ENCODE peak calls at places on chromosomes 11 and 22, in ten cellular contexts. One of them, this sample, is unnamed.

GRCh38 chr11:66280428-66280827 is 2.5 kb downstream of the CNIH2 start:
- DNase-seq in dorsolateral prefrontal cortex: no peak
- DNase-seq in K562: no peak
- DNase-seq in tibial artery: no peak
- DNase-seq in heart left ventricle: no peak
- DNase-seq in breast epithelium: no peak
- DNase-seq in neural progenitor cell: peak; percentile 35
- DNase-seq in PC-3: peak; percentile 28
- DNase-seq in H9: no peak
- DNase-seq in fibroblast of lung: no peak
- DNase-seq in this sample: peak; percentile 69

GRCh38 chr11:76621866-76622265 is 48.7 kb downstream of the LRRC32 start:
- DNase-seq in dorsolateral prefrontal cortex: no peak
- DNase-seq in K562: no peak
- DNase-seq in tibial artery: no peak
- DNase-seq in heart left ventricle: no peak
- DNase-seq in breast epithelium: no peak
- DNase-seq in neural progenitor cell: no peak
- DNase-seq in PC-3: no peak
- DNase-seq in H9: no peak
- DNase-seq in fibroblast of lung: peak; percentile 64
- DNase-seq in this sample: no peak

GRCh38 chr22:44999687-45000086 is 10.1 kb downstream of the PHF21B start:
- DNase-seq in dorsolateral prefrontal cortex: no peak
- DNase-seq in K562: no peak
- DNase-seq in tibial artery: no peak
- DNase-seq in heart left ventricle: no peak
- DNase-seq in breast epithelium: no peak
- DNase-seq in neural progenitor cell: no peak
- DNase-seq in PC-3: no peak
- DNase-seq in H9: no peak
- DNase-seq in fibroblast of lung: no peak
- DNase-seq in this sample: no peak

GRCh38 chr11:80873309-80873999 is 1432.6 kb upstream of the TENM4 start:
- DNase-seq in dorsolateral prefrontal cortex: no peak
- DNase-seq in K562: no peak
- DNase-seq in tibial artery: no peak
- DNase-seq in heart left ventricle: no peak
- DNase-seq in breast epithelium: no peak
- DNase-seq in neural progenitor cell: no peak
- DNase-seq in PC-3: peak; percentile 69
- DNase-seq in H9: no peak
- DNase-seq in fibroblast of lung: peak; percentile 51
- DNase-seq in this sample: no peak

GRCh38 chr11:5690736-5691135 is 1.1 kb downstream of the TRIM22 start:
- DNase-seq in dorsolateral prefrontal cortex: no peak
- DNase-seq in K562: no peak
- DNase-seq in tibial artery: no peak
- DNase-seq in heart left ventricle: peak; percentile 17
- DNase-seq in breast epithelium: no peak
- DNase-seq in neural progenitor cell: no peak
- DNase-seq in PC-3: no peak
- DNase-seq in H9: no peak
- DNase-seq in fibroblast of lung: peak; percentile 41
- DNase-seq in this sample: no peak

GRCh38 chr11:113796663-113797259 is 17.2 kb downstream of the CLDN25 start:
- DNase-seq in dorsolateral prefrontal cortex: no peak
- DNase-seq in K562: peak; percentile 57
- DNase-seq in tibial artery: no peak
- DNase-seq in heart left ventricle: no peak
- DNase-seq in breast epithelium: no peak
- DNase-seq in neural progenitor cell: peak; percentile 71
- DNase-seq in PC-3: peak; percentile 74
- DNase-seq in H9: no peak
- DNase-seq in fibroblast of lung: peak; percentile 29
- DNase-seq in this sample: no peak

GRCh38 chr11:17734418-17734911 is at the start of gene KCNC1:
- DNase-seq in dorsolateral prefrontal cortex: peak; percentile 45
- DNase-seq in K562: peak; percentile 46
- DNase-seq in tibial artery: no peak
- DNase-seq in heart left ventricle: no peak
- DNase-seq in breast epithelium: peak; percentile 50
- DNase-seq in neural progenitor cell: peak; percentile 90
- DNase-seq in PC-3: no peak
- DNase-seq in H9: peak; percentile 56
- DNase-seq in fibroblast of lung: peak; percentile 53
- DNase-seq in this sample: peak; percentile 76

GRCh38 chr22:44550666-44551491 is 52.8 kb upstream of the RTL6 start:
- DNase-seq in dorsolateral prefrontal cortex: no peak
- DNase-seq in K562: no peak
- DNase-seq in tibial artery: no peak
- DNase-seq in heart left ventricle: no peak
- DNase-seq in breast epithelium: no peak
- DNase-seq in neural progenitor cell: no peak
- DNase-seq in PC-3: peak; percentile 76
- DNase-seq in H9: no peak
- DNase-seq in fibroblast of lung: peak; percentile 91
- DNase-seq in this sample: peak; percentile 57

GRCh38 chr11:120306519-120307242 is 18.4 kb upstream of the TLCD5 start:
- DNase-seq in dorsolateral prefrontal cortex: no peak
- DNase-seq in K562: peak; percentile 76
- DNase-seq in tibial artery: no peak
- DNase-seq in heart left ventricle: no peak
- DNase-seq in breast epithelium: no peak
- DNase-seq in neural progenitor cell: peak; percentile 34
- DNase-seq in PC-3: peak; percentile 98
- DNase-seq in H9: peak; percentile 89
- DNase-seq in fibroblast of lung: peak; percentile 93
- DNase-seq in this sample: no peak

GRCh38 chr11:120125005-120125404 is 12.9 kb downstream of the TRIM29 start:
- DNase-seq in dorsolateral prefrontal cortex: no peak
- DNase-seq in K562: peak; percentile 35
- DNase-seq in tibial artery: peak; percentile 67
- DNase-seq in heart left ventricle: no peak
- DNase-seq in breast epithelium: peak; percentile 68
- DNase-seq in neural progenitor cell: no peak
- DNase-seq in PC-3: peak; percentile 90
- DNase-seq in H9: no peak
- DNase-seq in fibroblast of lung: peak; percentile 29
- DNase-seq in this sample: no peak

GRCh38 chr11:119486691-119487259 is 63.8 kb upstream of the THY1 start:
- DNase-seq in dorsolateral prefrontal cortex: no peak
- DNase-seq in K562: no peak
- DNase-seq in tibial artery: peak; percentile 8
- DNase-seq in heart left ventricle: no peak
- DNase-seq in breast epithelium: peak; percentile 9
- DNase-seq in neural progenitor cell: no peak
- DNase-seq in PC-3: no peak
- DNase-seq in H9: peak; percentile 13
- DNase-seq in fibroblast of lung: no peak
- DNase-seq in this sample: peak; percentile 30

GRCh38 chr11:33936745-33937612 is 45.1 kb upstream of the LMO2 start:
- DNase-seq in dorsolateral prefrontal cortex: no peak
- DNase-seq in K562: peak; percentile 67
- DNase-seq in tibial artery: peak; percentile 82
- DNase-seq in heart left ventricle: peak; percentile 73
- DNase-seq in breast epithelium: no peak
- DNase-seq in neural progenitor cell: no peak
- DNase-seq in PC-3: no peak
- DNase-seq in H9: no peak
- DNase-seq in fibroblast of lung: peak; percentile 89
- DNase-seq in this sample: no peak

GRCh38 chr22:20439928-20440575 is 2.4 kb upstream of the SCARF2 start:
- DNase-seq in dorsolateral prefrontal cortex: peak; percentile 28
- DNase-seq in K562: no peak
- DNase-seq in tibial artery: no peak
- DNase-seq in heart left ventricle: no peak
- DNase-seq in breast epithelium: no peak
- DNase-seq in neural progenitor cell: no peak
- DNase-seq in PC-3: no peak
- DNase-seq in H9: no peak
- DNase-seq in fibroblast of lung: no peak
- DNase-seq in this sample: peak; percentile 11

GRCh38 chr11:113242767-113243397 is 71.5 kb upstream of the TTC12 start:
- DNase-seq in dorsolateral prefrontal cortex: no peak
- DNase-seq in K562: no peak
- DNase-seq in tibial artery: no peak
- DNase-seq in heart left ventricle: no peak
- DNase-seq in breast epithelium: no peak
- DNase-seq in neural progenitor cell: peak; percentile 44
- DNase-seq in PC-3: no peak
- DNase-seq in H9: peak; percentile 36
- DNase-seq in fibroblast of lung: peak; percentile 70
- DNase-seq in this sample: no peak

GRCh38 chr11:61556621-61557020 is 24.3 kb downstream of the SYT7 start:
- DNase-seq in dorsolateral prefrontal cortex: no peak
- DNase-seq in K562: no peak
- DNase-seq in tibial artery: no peak
- DNase-seq in heart left ventricle: no peak
- DNase-seq in breast epithelium: no peak
- DNase-seq in neural progenitor cell: no peak
- DNase-seq in PC-3: no peak
- DNase-seq in H9: no peak
- DNase-seq in fibroblast of lung: no peak
- DNase-seq in this sample: no peak

GRCh38 chr11:61553373-61554171 is 27.3 kb downstream of the SYT7 start:
- DNase-seq in dorsolateral prefrontal cortex: no peak
- DNase-seq in K562: no peak
- DNase-seq in tibial artery: no peak
- DNase-seq in heart left ventricle: no peak
- DNase-seq in breast epithelium: no peak
- DNase-seq in neural progenitor cell: no peak
- DNase-seq in PC-3: no peak
- DNase-seq in H9: no peak
- DNase-seq in fibroblast of lung: no peak
- DNase-seq in this sample: no peak

GRCh38 chr11:61555978-61556377 is 24.9 kb downstream of the SYT7 start:
- DNase-seq in dorsolateral prefrontal cortex: no peak
- DNase-seq in K562: no peak
- DNase-seq in tibial artery: no peak
- DNase-seq in heart left ventricle: no peak
- DNase-seq in breast epithelium: no peak
- DNase-seq in neural progenitor cell: no peak
- DNase-seq in PC-3: no peak
- DNase-seq in H9: no peak
- DNase-seq in fibroblast of lung: no peak
- DNase-seq in this sample: no peak

GRCh38 chr11:61554172-61554988 is 26.5 kb downstream of the SYT7 start:
- DNase-seq in dorsolateral prefrontal cortex: no peak
- DNase-seq in K562: peak; percentile 44
- DNase-seq in tibial artery: no peak
- DNase-seq in heart left ventricle: no peak
- DNase-seq in breast epithelium: no peak
- DNase-seq in neural progenitor cell: no peak
- DNase-seq in PC-3: no peak
- DNase-seq in H9: no peak
- DNase-seq in fibroblast of lung: no peak
- DNase-seq in this sample: no peak

GRCh38 chr11:61555051-61555969 is 25.6 kb downstream of the SYT7 start:
- DNase-seq in dorsolateral prefrontal cortex: no peak
- DNase-seq in K562: peak; percentile 80
- DNase-seq in tibial artery: no peak
- DNase-seq in heart left ventricle: no peak
- DNase-seq in breast epithelium: no peak
- DNase-seq in neural progenitor cell: peak; percentile 88
- DNase-seq in PC-3: peak; percentile 44
- DNase-seq in H9: peak; percentile 59
- DNase-seq in fibroblast of lung: no peak
- DNase-seq in this sample: no peak
- TF ChIP-seq CTCF in dorsolateral prefrontal cortex: no peak
- TF ChIP-seq CTCF in K562: peak; percentile 26
- TF ChIP-seq CTCF in tibial artery: no peak
- TF ChIP-seq CTCF in heart left ventricle: no peak
- TF ChIP-seq CTCF in breast epithelium: no peak
- TF ChIP-seq CTCF in neural progenitor cell: peak; percentile 65
- TF ChIP-seq CTCF in PC-3: peak; percentile 32
- TF ChIP-seq CTCF in H9: peak; percentile 69
- TF ChIP-seq CTCF in fibroblast of lung: peak; percentile 23
- TF ChIP-seq CTCF in this sample: no peak

DNA sequence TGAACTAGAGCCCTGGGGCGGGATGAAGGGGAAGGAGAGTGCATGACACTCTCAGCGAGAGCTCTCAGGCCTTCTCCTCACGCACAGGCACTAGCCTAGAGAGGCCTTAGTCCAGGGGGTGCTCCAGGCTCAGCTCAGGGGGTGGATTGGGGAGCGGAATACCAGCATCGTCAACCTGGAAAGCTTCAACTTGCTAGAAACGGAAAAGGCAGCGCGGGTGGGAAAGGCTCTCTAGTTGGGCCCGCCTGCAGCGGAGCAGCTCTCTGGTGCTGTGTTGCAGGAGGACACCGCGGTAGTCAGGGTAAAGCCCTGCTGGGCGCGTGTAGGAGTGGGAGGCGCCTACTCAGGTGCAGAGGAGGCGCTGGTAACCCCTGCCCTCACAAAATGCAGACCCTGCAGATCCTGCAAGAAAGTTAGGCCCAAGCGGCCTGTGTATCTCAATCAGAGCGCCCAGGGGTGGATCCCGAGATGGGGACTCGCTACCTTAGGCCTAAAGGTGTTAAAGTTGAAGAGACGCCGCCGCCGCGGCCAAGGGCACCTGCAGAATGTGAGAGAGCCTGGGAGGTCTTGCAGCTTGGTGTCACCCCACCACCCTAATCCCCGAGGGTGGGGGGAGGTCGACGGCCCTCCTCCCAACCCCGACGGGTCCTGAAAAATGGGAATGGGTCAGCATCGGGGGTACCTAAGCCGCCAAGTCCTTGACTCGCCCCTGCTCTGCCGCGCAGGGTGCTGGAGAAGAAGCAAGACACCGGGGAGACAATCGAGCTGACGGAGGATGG is 2.8 kb downstream of the SLC17A6 start:
- DNase-seq in dorsolateral prefrontal cortex: no peak
- DNase-seq in K562: no peak
- DNase-seq in tibial artery: no peak
- DNase-seq in heart left ventricle: no peak
- DNase-seq in breast epithelium: no peak
- DNase-seq in neural progenitor cell: peak; percentile 41
- DNase-seq in PC-3: no peak
- DNase-seq in H9: peak; percentile 73
- DNase-seq in fibroblast of lung: no peak
- DNase-seq in this sample: no peak
- H3K27me3 ChIP-seq in dorsolateral prefrontal cortex: peaks cover 68% of the 10 kb centered on the region
- H3K27me3 ChIP-seq in K562: no peaks in the 10 kb centered on the region
- H3K27me3 ChIP-seq in tibial artery: no peaks in the 10 kb centered on the region
- H3K27me3 ChIP-seq in heart left ventricle: peaks cover 76% of the 10 kb centered on the region
- H3K27me3 ChIP-seq in breast epithelium: peaks cover 2% of the 10 kb centered on the region
- H3K27me3 ChIP-seq in neural progenitor cell: peaks cover 88% of the 10 kb centered on the region
- H3K27me3 ChIP-seq in PC-3: peaks cover 75% of the 10 kb centered on the region
- H3K27me3 ChIP-seq in H9: peaks cover 17% of the 10 kb centered on the region
- H3K27me3 ChIP-seq in fibroblast of lung: peaks cover 41% of the 10 kb centered on the region
- H3K27me3 ChIP-seq in this sample: peaks cover 49% of the 10 kb centered on the region

GRCh38 chr11:23540101-23540561 is 679.9 kb upstream of the CCDC179 start:
- DNase-seq in dorsolateral prefrontal cortex: no peak
- DNase-seq in K562: peak; percentile 18
- DNase-seq in tibial artery: no peak
- DNase-seq in heart left ventricle: no peak
- DNase-seq in breast epithelium: no peak
- DNase-seq in neural progenitor cell: peak; percentile 60
- DNase-seq in PC-3: peak; percentile 79
- DNase-seq in H9: peak; percentile 69
- DNase-seq in fibroblast of lung: peak; percentile 77
- DNase-seq in this sample: peak; percentile 5
- TF ChIP-seq CTCF in dorsolateral prefrontal cortex: peak; percentile 68
- TF ChIP-seq CTCF in K562: peak; percentile 45
- TF ChIP-seq CTCF in tibial artery: peak; percentile 24
- TF ChIP-seq CTCF in heart left ventricle: peak; percentile 58
- TF ChIP-seq CTCF in breast epithelium: peak; percentile 46
- TF ChIP-seq CTCF in neural progenitor cell: peak; percentile 76
- TF ChIP-seq CTCF in PC-3: peak; percentile 67
- TF ChIP-seq CTCF in H9: peak; percentile 77
- TF ChIP-seq CTCF in fibroblast of lung: peak; percentile 84
- TF ChIP-seq CTCF in this sample: peak; percentile 21

GRCh38 chr22:43478621-43479285 is 66.9 kb downstream of the MPPED1 start:
- DNase-seq in dorsolateral prefrontal cortex: no peak
- DNase-seq in K562: no peak
- DNase-seq in tibial artery: no peak
- DNase-seq in heart left ventricle: no peak
- DNase-seq in breast epithelium: no peak
- DNase-seq in neural progenitor cell: no peak
- DNase-seq in PC-3: no peak
- DNase-seq in H9: no peak
- DNase-seq in fibroblast of lung: no peak
- DNase-seq in this sample: no peak
- H3K27me3 ChIP-seq in dorsolateral prefrontal cortex: no peaks in the 10 kb centered on the region
- H3K27me3 ChIP-seq in K562: no peaks in the 10 kb centered on the region
- H3K27me3 ChIP-seq in tibial artery: no peaks in the 10 kb centered on the region
- H3K27me3 ChIP-seq in heart left ventricle: no peaks in the 10 kb centered on the region
- H3K27me3 ChIP-seq in breast epithelium: no peaks in the 10 kb centered on the region
- H3K27me3 ChIP-seq in neural progenitor cell: no peaks in the 10 kb centered on the region
- H3K27me3 ChIP-seq in PC-3: no peaks in the 10 kb centered on the region
- H3K27me3 ChIP-seq in H9: no peaks in the 10 kb centered on the region
- H3K27me3 ChIP-seq in fibroblast of lung: no peaks in the 10 kb centered on the region
- H3K27me3 ChIP-seq in this sample: no peaks in the 10 kb centered on the region